ENCODE peak calls at places on chromosomes 4 and X, in seven cellular contexts. One of them, this sample, is unnamed.

GRCh38 chr4:18021470-18021719 is 160 bp downstream of the LCORL start:
- DNase-seq in upper lobe of right lung: no peak
- DNase-seq in cardiac fibroblast: no peak
- DNase-seq in uterus: no peak
- DNase-seq in lung: no peak
- DNase-seq in CD4-positive, alpha-beta memory T cell: no peak
- DNase-seq in naive thymus-derived CD4-positive, alpha-beta T cell: no peak
- DNase-seq in this sample: no peak

GRCh38 chr4:88211473-88212252 is 53.2 kb upstream of the ABCG2 start:
- DNase-seq in naive thymus-derived CD4-positive, alpha-beta T cell: peak; percentile 55
- DNase-seq in cardiac fibroblast: peak; percentile 63
- DNase-seq in CD4-positive, alpha-beta memory T cell: peak; percentile 56
- DNase-seq in uterus: peak; percentile 64
- DNase-seq in upper lobe of right lung: no peak
- DNase-seq in lung: peak; percentile 43
- DNase-seq in this sample: peak; percentile 14

GRCh38 chrX:15939737-15940136 is 85.1 kb upstream of the AP1S2 start:
- DNase-seq in CD4-positive, alpha-beta memory T cell: no peak
- DNase-seq in naive thymus-derived CD4-positive, alpha-beta T cell: no peak
- DNase-seq in cardiac fibroblast: no peak
- DNase-seq in upper lobe of right lung: no peak
- DNase-seq in lung: no peak
- DNase-seq in uterus: no peak
- DNase-seq in this sample: no peak

GRCh38 chr4:123619326-123619725 is 222.7 kb downstream of the SPRY1 start:
- DNase-seq in upper lobe of right lung: no peak
- DNase-seq in cardiac fibroblast: no peak
- DNase-seq in lung: no peak
- DNase-seq in uterus: no peak
- DNase-seq in CD4-positive, alpha-beta memory T cell: no peak
- DNase-seq in naive thymus-derived CD4-positive, alpha-beta T cell: no peak
- DNase-seq in this sample: no peak

GRCh38 chr4:38516194-38516593 is 147.8 kb upstream of the KLF3 start:
- DNase-seq in cardiac fibroblast: no peak
- DNase-seq in lung: no peak
- DNase-seq in uterus: no peak
- DNase-seq in naive thymus-derived CD4-positive, alpha-beta T cell: no peak
- DNase-seq in CD4-positive, alpha-beta memory T cell: no peak
- DNase-seq in upper lobe of right lung: no peak
- DNase-seq in this sample: no peak

GRCh38 chr4:55903577-55903976 is 45.2 kb upstream of the CEP135 start:
- DNase-seq in uterus: no peak
- DNase-seq in cardiac fibroblast: no peak
- DNase-seq in CD4-positive, alpha-beta memory T cell: no peak
- DNase-seq in lung: no peak
- DNase-seq in naive thymus-derived CD4-positive, alpha-beta T cell: no peak
- DNase-seq in upper lobe of right lung: no peak
- DNase-seq in this sample: no peak

GRCh38 chr4:105598044-105598443 is 45.6 kb downstream of the ARHGEF38 start:
- DNase-seq in uterus: no peak
- DNase-seq in lung: no peak
- DNase-seq in CD4-positive, alpha-beta memory T cell: no peak
- DNase-seq in naive thymus-derived CD4-positive, alpha-beta T cell: no peak
- DNase-seq in cardiac fibroblast: no peak
- DNase-seq in upper lobe of right lung: no peak
- DNase-seq in this sample: no peak

GRCh38 chr4:82618321-82618720 is 56.5 kb upstream of the TMEM150C start:
- DNase-seq in naive thymus-derived CD4-positive, alpha-beta T cell: no peak
- DNase-seq in lung: no peak
- DNase-seq in cardiac fibroblast: no peak
- DNase-seq in uterus: no peak
- DNase-seq in CD4-positive, alpha-beta memory T cell: no peak
- DNase-seq in upper lobe of right lung: no peak
- DNase-seq in this sample: no peak

GRCh38 chr4:113645771-113646455 is 115.6 kb downstream of the CAMK2D start:
- DNase-seq in CD4-positive, alpha-beta memory T cell: no peak
- DNase-seq in naive thymus-derived CD4-positive, alpha-beta T cell: no peak
- DNase-seq in lung: peak; percentile 46
- DNase-seq in upper lobe of right lung: no peak
- DNase-seq in cardiac fibroblast: peak; percentile 70
- DNase-seq in uterus: no peak
- DNase-seq in this sample: peak; percentile 56

GRCh38 chr4:79024371-79024770 is 85.1 kb upstream of the PAQR3 start:
- DNase-seq in upper lobe of right lung: no peak
- DNase-seq in CD4-positive, alpha-beta memory T cell: no peak
- DNase-seq in cardiac fibroblast: no peak
- DNase-seq in uterus: no peak
- DNase-seq in naive thymus-derived CD4-positive, alpha-beta T cell: no peak
- DNase-seq in lung: no peak
- DNase-seq in this sample: no peak

GRCh38 chr4:175469519-175469918 is 342.5 kb downstream of the GPM6A start:
- DNase-seq in naive thymus-derived CD4-positive, alpha-beta T cell: no peak
- DNase-seq in lung: no peak
- DNase-seq in upper lobe of right lung: no peak
- DNase-seq in cardiac fibroblast: peak; percentile 31
- DNase-seq in uterus: no peak
- DNase-seq in CD4-positive, alpha-beta memory T cell: no peak
- DNase-seq in this sample: no peak

DNA sequence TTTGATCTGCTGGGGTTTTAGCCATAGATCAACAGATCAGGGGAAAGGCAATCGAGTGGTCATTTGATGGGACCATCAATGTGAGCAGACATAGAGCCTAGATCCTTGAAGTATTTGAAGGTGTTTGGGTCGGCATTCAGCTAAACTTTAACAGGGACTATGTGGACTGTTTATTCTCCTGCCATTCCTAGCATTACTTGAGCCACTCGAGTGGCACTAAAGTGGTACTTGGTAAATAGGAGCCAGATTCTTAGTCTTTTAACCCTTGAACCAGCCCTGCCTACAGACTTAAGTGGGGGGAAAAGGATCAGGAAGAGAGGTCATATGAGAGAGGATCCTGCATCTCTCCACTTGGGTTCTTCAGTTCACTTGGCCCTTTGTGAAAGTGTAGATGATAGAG is 3.8 kb downstream of the MSN start:
- DNase-seq in lung: peak; percentile 66
- DNase-seq in upper lobe of right lung: no peak
- DNase-seq in uterus: no peak
- DNase-seq in CD4-positive, alpha-beta memory T cell: no peak
- DNase-seq in naive thymus-derived CD4-positive, alpha-beta T cell: no peak
- DNase-seq in cardiac fibroblast: no peak
- DNase-seq in this sample: peak; percentile 61
- H3K4me3 ChIP-seq in lung: peak overlapping the region; percentile 24
- H3K4me3 ChIP-seq in upper lobe of right lung: peak overlapping the region; percentile 69
- H3K4me3 ChIP-seq in uterus: no peak overlapping the region
- H3K4me3 ChIP-seq in CD4-positive, alpha-beta memory T cell: peak overlapping the region; percentile 13
- H3K4me3 ChIP-seq in naive thymus-derived CD4-positive, alpha-beta T cell: peak overlapping the region; percentile 55
- H3K4me3 ChIP-seq in cardiac fibroblast: no peak overlapping the region
- H3K4me3 ChIP-seq in this sample: no peak overlapping the region

DNA sequence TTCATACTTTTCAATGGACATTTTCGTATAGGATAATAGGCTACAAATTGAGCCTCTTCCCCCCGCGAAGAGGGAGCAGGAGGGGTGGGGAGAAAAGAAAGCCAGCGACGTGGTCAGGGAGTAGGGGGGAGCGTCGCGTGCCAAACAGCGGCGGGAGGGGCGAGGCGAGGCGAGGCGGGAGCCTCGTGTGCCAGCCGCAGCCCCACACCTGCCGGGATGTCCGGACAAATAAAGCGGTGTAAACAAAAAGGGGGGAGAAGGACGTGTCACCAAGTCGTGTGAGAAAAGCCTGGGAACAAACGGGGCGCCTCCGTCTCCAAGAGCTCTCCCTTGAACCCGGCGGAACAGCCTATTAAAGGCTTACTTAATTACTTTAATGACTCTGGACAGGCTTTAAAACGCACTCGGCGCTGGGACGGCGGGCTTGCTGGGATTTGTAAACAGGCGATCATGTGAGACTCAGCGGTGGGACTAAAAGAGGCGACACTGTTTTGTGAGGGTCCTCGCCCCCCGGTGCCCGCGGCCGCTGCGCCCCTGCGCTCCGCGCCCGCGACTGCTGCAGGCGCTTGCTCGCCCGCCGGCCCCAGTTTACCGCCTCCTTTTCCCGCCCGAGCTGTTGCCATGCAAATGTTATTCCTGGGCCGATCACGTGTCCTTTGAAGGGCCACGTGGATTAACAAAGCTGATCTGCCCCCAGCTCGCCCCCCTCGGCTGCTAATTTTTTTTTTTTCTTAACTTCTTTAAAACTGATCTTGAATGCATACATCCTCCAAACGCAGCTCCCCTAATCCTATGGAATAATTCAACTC is at the start of gene HELT:
- DNase-seq in upper lobe of right lung: no peak
- DNase-seq in lung: no peak
- DNase-seq in naive thymus-derived CD4-positive, alpha-beta T cell: no peak
- DNase-seq in uterus: no peak
- DNase-seq in CD4-positive, alpha-beta memory T cell: no peak
- DNase-seq in cardiac fibroblast: no peak
- DNase-seq in this sample: no peak
- H3K4me3 ChIP-seq in upper lobe of right lung: no peak within 1 kb of the TSS
- H3K4me3 ChIP-seq in lung: no peak within 1 kb of the TSS
- H3K4me3 ChIP-seq in naive thymus-derived CD4-positive, alpha-beta T cell: no peak within 1 kb of the TSS
- H3K4me3 ChIP-seq in uterus: no peak within 1 kb of the TSS
- H3K4me3 ChIP-seq in CD4-positive, alpha-beta memory T cell: no peak within 1 kb of the TSS
- H3K4me3 ChIP-seq in cardiac fibroblast: no peak within 1 kb of the TSS
- H3K4me3 ChIP-seq in this sample: no peak within 1 kb of the TSS

GRCh38 chrX:130734713-130735112 is 168.3 kb downstream of the ENOX2 start:
- DNase-seq in uterus: no peak
- DNase-seq in lung: no peak
- DNase-seq in upper lobe of right lung: no peak
- DNase-seq in CD4-positive, alpha-beta memory T cell: no peak
- DNase-seq in cardiac fibroblast: no peak
- DNase-seq in naive thymus-derived CD4-positive, alpha-beta T cell: no peak
- DNase-seq in this sample: no peak
- H3K4me3 ChIP-seq in uterus: no peak overlapping the region
- H3K4me3 ChIP-seq in lung: no peak overlapping the region
- H3K4me3 ChIP-seq in upper lobe of right lung: no peak overlapping the region
- H3K4me3 ChIP-seq in CD4-positive, alpha-beta memory T cell: no peak overlapping the region
- H3K4me3 ChIP-seq in cardiac fibroblast: no peak overlapping the region
- H3K4me3 ChIP-seq in naive thymus-derived CD4-positive, alpha-beta T cell: no peak overlapping the region
- H3K4me3 ChIP-seq in this sample: no peak overlapping the region

GRCh38 chrX:27997641-27998040 is 16.4 kb upstream of the DCAF8L1 start:
- DNase-seq in uterus: no peak
- DNase-seq in cardiac fibroblast: no peak
- DNase-seq in lung: no peak
- DNase-seq in upper lobe of right lung: no peak
- DNase-seq in CD4-positive, alpha-beta memory T cell: no peak
- DNase-seq in naive thymus-derived CD4-positive, alpha-beta T cell: no peak
- DNase-seq in this sample: no peak
- H3K4me3 ChIP-seq in uterus: no peak overlapping the region
- H3K4me3 ChIP-seq in cardiac fibroblast: no peak overlapping the region
- H3K4me3 ChIP-seq in lung: no peak overlapping the region
- H3K4me3 ChIP-seq in upper lobe of right lung: no peak overlapping the region
- H3K4me3 ChIP-seq in CD4-positive, alpha-beta memory T cell: no peak overlapping the region
- H3K4me3 ChIP-seq in naive thymus-derived CD4-positive, alpha-beta T cell: no peak overlapping the region
- H3K4me3 ChIP-seq in this sample: no peak overlapping the region

This sample was measured in thyroid gland.